ENCODE peak calls at places on chromosomes 13 and 19, in seven cellular contexts. One of them, this sample, is unnamed.

GRCh38 chr19:30309983-30310805 is 62.0 kb upstream of the ZNF536 start:
- DNase-seq in endodermal cell: peak
- DNase-seq in right lobe of liver: no peak
- DNase-seq in esophagus squamous epithelium: no peak
- DNase-seq in cardiac muscle cell: no peak
- DNase-seq in psoas muscle: no peak
- DNase-seq in mesothelial cell of epicardium: no peak
- DNase-seq in this sample: no peak

GRCh38 chr19:35509861-35510625 is 3.4 kb downstream of the DMKN start:
- DNase-seq in mesothelial cell of epicardium: peak
- DNase-seq in right lobe of liver: peak
- DNase-seq in endodermal cell: peak
- DNase-seq in psoas muscle: peak
- DNase-seq in cardiac muscle cell: peak
- DNase-seq in esophagus squamous epithelium: no peak
- DNase-seq in this sample: peak

GRCh38 chr19:30671622-30672051 is 299.5 kb downstream of the ZNF536 start:
- DNase-seq in psoas muscle: no peak
- DNase-seq in esophagus squamous epithelium: no peak
- DNase-seq in mesothelial cell of epicardium: no peak
- DNase-seq in endodermal cell: peak
- DNase-seq in right lobe of liver: no peak
- DNase-seq in cardiac muscle cell: no peak
- DNase-seq in this sample: peak

GRCh38 chr13:42992585-42993122 is 613 bp upstream of the EPSTI1 start:
- DNase-seq in psoas muscle: no peak
- DNase-seq in esophagus squamous epithelium: no peak
- DNase-seq in cardiac muscle cell: no peak
- DNase-seq in mesothelial cell of epicardium: no peak
- DNase-seq in right lobe of liver: no peak
- DNase-seq in endodermal cell: no peak
- DNase-seq in this sample: no peak

GRCh38 chr13:28324181-28324789 is 170.6 kb downstream of the FLT1 start:
- DNase-seq in cardiac muscle cell: peak
- DNase-seq in endodermal cell: peak
- DNase-seq in psoas muscle: no peak
- DNase-seq in esophagus squamous epithelium: no peak
- DNase-seq in mesothelial cell of epicardium: peak
- DNase-seq in right lobe of liver: peak
- DNase-seq in this sample: peak

GRCh38 chr13:114152831-114153371 is 20.5 kb upstream of the RASA3 start:
- DNase-seq in psoas muscle: no peak
- DNase-seq in endodermal cell: peak
- DNase-seq in esophagus squamous epithelium: no peak
- DNase-seq in mesothelial cell of epicardium: no peak
- DNase-seq in right lobe of liver: no peak
- DNase-seq in cardiac muscle cell: no peak
- DNase-seq in this sample: peak

GRCh38 chr13:77810430-77810829 is 108.2 kb downstream of the EDNRB start:
- DNase-seq in esophagus squamous epithelium: no peak
- DNase-seq in right lobe of liver: no peak
- DNase-seq in endodermal cell: no peak
- DNase-seq in cardiac muscle cell: peak
- DNase-seq in mesothelial cell of epicardium: no peak
- DNase-seq in psoas muscle: no peak
- DNase-seq in this sample: peak

GRCh38 chr19:36103842-36104552 is 6.9 kb upstream of the OVOL3 start:
- DNase-seq in esophagus squamous epithelium: no peak
- DNase-seq in psoas muscle: no peak
- DNase-seq in cardiac muscle cell: no peak
- DNase-seq in right lobe of liver: no peak
- DNase-seq in mesothelial cell of epicardium: no peak
- DNase-seq in endodermal cell: no peak
- DNase-seq in this sample: no peak

GRCh38 chr13:111506621-111507020 is 186.2 kb downstream of the TEX29 start:
- DNase-seq in mesothelial cell of epicardium: no peak
- DNase-seq in esophagus squamous epithelium: no peak
- DNase-seq in psoas muscle: no peak
- DNase-seq in endodermal cell: no peak
- DNase-seq in cardiac muscle cell: no peak
- DNase-seq in right lobe of liver: peak
- DNase-seq in this sample: no peak

GRCh38 chr13:38657191-38657590 is 29.7 kb upstream of the FREM2 start:
- DNase-seq in endodermal cell: no peak
- DNase-seq in right lobe of liver: no peak
- DNase-seq in mesothelial cell of epicardium: no peak
- DNase-seq in esophagus squamous epithelium: no peak
- DNase-seq in cardiac muscle cell: no peak
- DNase-seq in psoas muscle: no peak
- DNase-seq in this sample: peak

GRCh38 chr19:296476-297225 is 5.4 kb upstream of the PLPP2 start:
- DNase-seq in endodermal cell: peak
- DNase-seq in esophagus squamous epithelium: no peak
- DNase-seq in right lobe of liver: no peak
- DNase-seq in cardiac muscle cell: no peak
- DNase-seq in psoas muscle: no peak
- DNase-seq in mesothelial cell of epicardium: no peak
- DNase-seq in this sample: no peak

GRCh38 chr13:28650284-28650683 is 8.6 kb upstream of the POMP start:
- DNase-seq in endodermal cell: no peak
- DNase-seq in right lobe of liver: no peak
- DNase-seq in esophagus squamous epithelium: no peak
- DNase-seq in psoas muscle: no peak
- DNase-seq in cardiac muscle cell: no peak
- DNase-seq in mesothelial cell of epicardium: no peak
- DNase-seq in this sample: no peak

GRCh38 chr13:110525328-110526319 is 35.9 kb downstream of the RAB20 start:
- DNase-seq in right lobe of liver: peak
- DNase-seq in cardiac muscle cell: no peak
- DNase-seq in mesothelial cell of epicardium: no peak
- DNase-seq in esophagus squamous epithelium: no peak
- DNase-seq in endodermal cell: no peak
- DNase-seq in psoas muscle: no peak
- DNase-seq in this sample: no peak

GRCh38 chr13:95155504-95155903 is 145.7 kb downstream of the ABCC4 start:
- DNase-seq in psoas muscle: no peak
- DNase-seq in cardiac muscle cell: no peak
- DNase-seq in mesothelial cell of epicardium: no peak
- DNase-seq in right lobe of liver: no peak
- DNase-seq in esophagus squamous epithelium: no peak
- DNase-seq in endodermal cell: no peak
- DNase-seq in this sample: no peak

GRCh38 chr19:34041922-34042521 is 130.3 kb upstream of the LSM14A start:
- DNase-seq in esophagus squamous epithelium: no peak
- DNase-seq in cardiac muscle cell: peak
- DNase-seq in right lobe of liver: peak
- DNase-seq in mesothelial cell of epicardium: peak
- DNase-seq in endodermal cell: peak
- DNase-seq in psoas muscle: peak
- DNase-seq in this sample: peak

GRCh38 chr13:97261254-97262015 is 39.3 kb downstream of the MBNL2 start:
- DNase-seq in mesothelial cell of epicardium: no peak
- DNase-seq in endodermal cell: no peak
- DNase-seq in psoas muscle: no peak
- DNase-seq in cardiac muscle cell: no peak
- DNase-seq in esophagus squamous epithelium: no peak
- DNase-seq in right lobe of liver: peak
- DNase-seq in this sample: no peak

GRCh38 chr13:33262997-33263396 is 22.6 kb downstream of the STARD13 start:
- DNase-seq in mesothelial cell of epicardium: no peak
- DNase-seq in right lobe of liver: no peak
- DNase-seq in cardiac muscle cell: no peak
- DNase-seq in esophagus squamous epithelium: no peak
- DNase-seq in psoas muscle: no peak
- DNase-seq in endodermal cell: no peak
- DNase-seq in this sample: no peak
- TF ChIP-seq CTCF in mesothelial cell of epicardium: no peak
- TF ChIP-seq CTCF in right lobe of liver: peak
- TF ChIP-seq CTCF in cardiac muscle cell: peak
- TF ChIP-seq CTCF in esophagus squamous epithelium: no peak
- TF ChIP-seq CTCF in psoas muscle: no peak
- TF ChIP-seq CTCF in endodermal cell: no peak
- TF ChIP-seq CTCF in this sample: peak

GRCh38 chr19:11970174-11970573 is 5.3 kb downstream of the ZNF763 start:
- DNase-seq in cardiac muscle cell: no peak
- DNase-seq in endodermal cell: no peak
- DNase-seq in esophagus squamous epithelium: no peak
- DNase-seq in psoas muscle: no peak
- DNase-seq in mesothelial cell of epicardium: no peak
- DNase-seq in right lobe of liver: no peak
- DNase-seq in this sample: no peak

GRCh38 chr19:11964858-11965645 is at the start of gene ZNF763:
- DNase-seq in cardiac muscle cell: peak
- DNase-seq in endodermal cell: peak
- DNase-seq in psoas muscle: peak
- DNase-seq in mesothelial cell of epicardium: peak
- DNase-seq in right lobe of liver: peak
- DNase-seq in esophagus squamous epithelium: peak
- DNase-seq in this sample: peak

GRCh38 chr19:11963566-11964355 is 1.1 kb upstream of the ZNF763 start:
- DNase-seq in endodermal cell: peak
- DNase-seq in esophagus squamous epithelium: no peak
- DNase-seq in cardiac muscle cell: peak
- DNase-seq in mesothelial cell of epicardium: peak
- DNase-seq in psoas muscle: peak
- DNase-seq in right lobe of liver: peak
- DNase-seq in this sample: peak

GRCh38 chr19:11964496-11964857 is 363 bp upstream of the ZNF763 start:
- DNase-seq in right lobe of liver: no peak
- DNase-seq in psoas muscle: peak
- DNase-seq in endodermal cell: no peak
- DNase-seq in esophagus squamous epithelium: no peak
- DNase-seq in mesothelial cell of epicardium: no peak
- DNase-seq in cardiac muscle cell: no peak
- DNase-seq in this sample: no peak
- TF ChIP-seq CTCF in right lobe of liver: no peak
- TF ChIP-seq CTCF in psoas muscle: peak
- TF ChIP-seq CTCF in endodermal cell: no peak
- TF ChIP-seq CTCF in esophagus squamous epithelium: no peak
- TF ChIP-seq CTCF in mesothelial cell of epicardium: no peak
- TF ChIP-seq CTCF in cardiac muscle cell: peak
- TF ChIP-seq CTCF in this sample: peak

DNA sequence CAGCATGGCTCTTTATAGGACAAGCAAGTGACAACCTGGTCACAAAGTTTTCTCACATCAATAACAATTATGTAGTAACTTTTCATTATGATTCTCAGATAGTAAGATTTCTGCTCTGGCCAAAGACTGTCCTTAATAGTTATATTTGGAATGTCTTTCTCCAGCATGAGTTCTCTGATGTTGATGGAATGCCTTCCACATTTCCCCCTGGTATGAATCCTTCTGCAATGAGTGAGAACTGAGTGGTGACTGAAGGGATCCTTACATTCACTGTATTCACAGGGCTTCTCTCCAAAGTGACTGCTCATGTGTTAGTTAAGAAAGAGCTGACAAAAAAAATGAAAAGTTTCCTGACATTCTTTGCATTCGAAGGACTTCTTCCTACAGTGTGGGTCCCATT is 13.2 kb downstream of the ZNF550 start:
- DNase-seq in esophagus squamous epithelium: no peak
- DNase-seq in mesothelial cell of epicardium: no peak
- DNase-seq in right lobe of liver: no peak
- DNase-seq in endodermal cell: no peak
- DNase-seq in cardiac muscle cell: no peak
- DNase-seq in psoas muscle: no peak
- DNase-seq in this sample: no peak
- TF ChIP-seq CTCF in esophagus squamous epithelium: no peak
- TF ChIP-seq CTCF in mesothelial cell of epicardium: no peak
- TF ChIP-seq CTCF in right lobe of liver: no peak
- TF ChIP-seq CTCF in endodermal cell: no peak
- TF ChIP-seq CTCF in cardiac muscle cell: no peak
- TF ChIP-seq CTCF in psoas muscle: no peak
- TF ChIP-seq CTCF in this sample: no peak

GRCh38 chr13:106520205-106521004 is 15.1 kb downstream of the EFNB2 start:
- DNase-seq in right lobe of liver: no peak
- DNase-seq in psoas muscle: no peak
- DNase-seq in endodermal cell: no peak
- DNase-seq in mesothelial cell of epicardium: no peak
- DNase-seq in esophagus squamous epithelium: no peak
- DNase-seq in cardiac muscle cell: peak
- DNase-seq in this sample: peak
- TF ChIP-seq CTCF in right lobe of liver: no peak
- TF ChIP-seq CTCF in psoas muscle: peak
- TF ChIP-seq CTCF in endodermal cell: peak
- TF ChIP-seq CTCF in mesothelial cell of epicardium: no peak
- TF ChIP-seq CTCF in esophagus squamous epithelium: peak
- TF ChIP-seq CTCF in cardiac muscle cell: peak
- TF ChIP-seq CTCF in this sample: peak

DNA sequence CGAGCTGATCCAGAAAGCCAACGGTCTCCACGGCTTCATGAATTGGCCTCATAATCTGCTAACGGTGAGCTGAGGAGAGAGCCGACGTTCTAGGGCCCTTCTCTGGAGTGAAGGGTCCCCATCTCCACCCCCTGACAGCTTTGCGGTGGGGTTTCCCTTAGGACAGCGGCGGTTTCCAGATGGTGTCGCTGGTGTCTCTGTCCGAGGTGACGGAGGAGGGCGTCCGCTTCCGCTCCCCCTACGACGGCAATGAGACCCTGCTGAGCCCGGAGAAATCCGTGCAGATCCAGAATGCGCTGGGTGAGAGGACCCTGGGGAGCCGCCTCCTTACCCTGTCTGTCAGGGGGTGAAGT is 692 bp downstream of the QTRT1 start:
- DNase-seq in endodermal cell: peak
- DNase-seq in right lobe of liver: no peak
- DNase-seq in esophagus squamous epithelium: no peak
- DNase-seq in psoas muscle: no peak
- DNase-seq in cardiac muscle cell: peak
- DNase-seq in mesothelial cell of epicardium: peak
- DNase-seq in this sample: no peak
- TF ChIP-seq CTCF in endodermal cell: peak
- TF ChIP-seq CTCF in right lobe of liver: no peak
- TF ChIP-seq CTCF in esophagus squamous epithelium: no peak
- TF ChIP-seq CTCF in psoas muscle: no peak
- TF ChIP-seq CTCF in cardiac muscle cell: no peak
- TF ChIP-seq CTCF in mesothelial cell of epicardium: no peak
- TF ChIP-seq CTCF in this sample: no peak

This sample was measured in fibroblast of pulmonary artery.